ENCODE peak calls at places on chromosomes 12 and 14, in seven cellular contexts. K is H54; Q is Caki2; C is glutamatergic neuron; M is T-helper 2 cell; E is CD4-positive, CD25-positive, alpha-beta regulatory T cell; D is HEK293T. H is an unnamed sample.

GRCh38 chr14:105200074-105200473 is 19.0 kb upstream of the NUDT14 start:
- DNase-seq in D (no peak), E (no peak), K (no peak), C (no peak), Q (no peak), M (no peak), H (no peak)

GRCh38 chr12:100521958-100522357 is 48.3 kb downstream of the NR1H4 start:
- DNase-seq in C (no peak), E (no peak), M (no peak), K (no peak), Q (no peak), D (no peak), H (no peak)

GRCh38 chr14:31761325-31761724 is 200.1 kb downstream of the NUBPL start:
- DNase-seq in D (no peak), Q (no peak), C (no peak), E (no peak), M (no peak), K (no peak), H (no peak)

GRCh38 chr12:93468008-93468371 is 676 bp downstream of the MRPL42 start:
- DNase-seq in K (no peak), M (peak), Q (no peak), D (no peak), C (no peak), E (peak), H (no peak)

GRCh38 chr12:98058838-98059237 is 456.6 kb upstream of the TMPO start:
- DNase-seq in D (no peak), C (no peak), M (no peak), Q (no peak), E (no peak), K (no peak), H (no peak)

GRCh38 chr12:68175566-68176033 is 16.1 kb upstream of the IFNG start:
- DNase-seq in D (no peak), M (peak), Q (no peak), K (no peak), C (no peak), E (peak), H (peak)

GRCh38 chr12:52358575-52359350 is 8.5 kb downstream of the KRT85 start:
- DNase-seq in D (no peak), Q (no peak), M (peak), E (peak), C (no peak), K (no peak), H (no peak)

GRCh38 chr14:76937181-76938091 is 91.1 kb downstream of the IRF2BPL start:
- DNase-seq in M (no peak), D (no peak), K (no peak), E (no peak), Q (peak), C (peak), H (no peak)

GRCh38 chr12:93426406-93426805 is 15.3 kb downstream of the UBE2N start:
- DNase-seq in M (peak), E (peak), Q (no peak), K (no peak), D (no peak), C (no peak), H (no peak)

GRCh38 chr12:93125126-93125525 is 196.0 kb upstream of the EEA1 start:
- DNase-seq in M (no peak), K (no peak), Q (no peak), E (no peak), D (no peak), C (no peak), H (no peak)

GRCh38 chr12:51714666-51715065 is 123.6 kb downstream of the SCN8A start:
- DNase-seq in M (no peak), E (no peak), C (no peak), K (peak), D (no peak), Q (no peak), H (no peak)

GRCh38 chr12:62866451-62867082 is 68.4 kb downstream of the PPM1H start:
- DNase-seq in K (peak), E (no peak), D (no peak), M (no peak), Q (peak), C (no peak), H (no peak)

GRCh38 chr14:58839233-58839632 is 201.5 kb downstream of the DACT1 start:
- DNase-seq in D (no peak), Q (no peak), E (no peak), M (no peak), K (no peak), C (no peak), H (no peak)

GRCh38 chr12:79451988-79452387 is 238.8 kb downstream of the PAWR start:
- DNase-seq in E (no peak), Q (peak), D (no peak), C (peak), M (no peak), K (peak), H (no peak)

H was measured in activated T-helper 9 cell treated with anti-CD3 and anti-CD28 coated beads, Interleukin-2, amount 50 U/mL, for 16 hours.